ENCODE peak calls at places on chromosomes 11 and 22, in seven cellular contexts. L is T-helper 9 cell, I is HS-5, U is thoracic aorta, R is iPS DF 6.9, S is globus pallidus, T is NCI-H2171 treated with DMSO at 0.1 percent for 48 hours. Z is an unnamed sample.

GRCh38 chr22:36386900-36387663 is 685 bp downstream of the MYH9 start:
- DNase-seq in T (no peak), U (no peak), L (no peak), I (no peak), R (no peak), S (peak; percentile 32), Z (peak; percentile 46)

GRCh38 chr22:41780714-41781507 is 19.6 kb upstream of the CCDC134 start:
- DNase-seq in L (peak; percentile 83), T (no peak), U (peak; percentile 9), I (no peak), S (no peak), R (no peak), Z (peak; percentile 57)

GRCh38 chr22:17767236-17768065 is 6.8 kb downstream of the BID start:
- DNase-seq in R (no peak), T (no peak), L (no peak), U (no peak), I (no peak), S (no peak), Z (no peak)

GRCh38 chr22:42803454-42803853 is 53.6 kb downstream of the ARFGAP3 start:
- DNase-seq in T (peak; percentile 69), R (no peak), U (no peak), I (no peak), S (no peak), L (no peak), Z (no peak)

GRCh38 chr22:46592390-46592872 is 27.8 kb upstream of the GRAMD4 start:
- DNase-seq in S (peak; percentile 51), R (no peak), L (no peak), U (no peak), T (no peak), I (peak; percentile 20), Z (peak; percentile 83)

GRCh38 chr11:65303542-65303941 is 11.1 kb upstream of the CDC42EP2 start:
- DNase-seq in R (no peak), I (no peak), T (no peak), L (no peak), S (no peak), U (no peak), Z (no peak)

GRCh38 chr22:26428515-26429457 is at the start of gene ASPHD2:
- DNase-seq in R (no peak), U (no peak), L (peak; percentile 75), T (peak; percentile 71), S (peak; percentile 55), I (peak; percentile 18), Z (peak; percentile 90)

GRCh38 chr11:112612283-112612849 is 348.9 kb upstream of the NCAM1 start:
- DNase-seq in T (no peak), L (no peak), I (no peak), R (no peak), U (no peak), S (no peak), Z (no peak)

GRCh38 chr22:38706101-38706884 is 549 bp downstream of the GTPBP1 start:
- DNase-seq in L (peak; percentile 14), U (no peak), I (no peak), S (no peak), T (peak; percentile 33), R (no peak), Z (peak; percentile 60)

GRCh38 chr22:46649176-46650077 is 29.2 kb downstream of the GRAMD4 start:
- DNase-seq in T (peak; percentile 94), R (no peak), S (no peak), L (no peak), U (no peak), I (no peak), Z (peak; percentile 48)

GRCh38 chr11:77449060-77449521 is 24.8 kb downstream of the PAK1 start:
- DNase-seq in I (no peak), L (no peak), S (peak; percentile 42), T (no peak), U (no peak), R (no peak), Z (no peak)

GRCh38 chr11:68882391-68882790 is 21.2 kb downstream of the MRPL21 start:
- DNase-seq in R (no peak), U (no peak), I (no peak), S (no peak), T (no peak), L (no peak), Z (no peak)

GRCh38 chr11:27282141-27282590 is 80.8 kb downstream of the CCDC34 start:
- DNase-seq in T (no peak), L (no peak), I (no peak), U (peak; percentile 26), S (no peak), R (no peak), Z (peak; percentile 90)

GRCh38 chr11:126317681-126318641 is 14.1 kb downstream of the DCPS start:
- DNase-seq in T (no peak), I (no peak), S (peak; percentile 41), R (no peak), L (no peak), U (no peak), Z (peak; percentile 83)

GRCh38 chr11:96863520-96863919 is 473.7 kb downstream of the JRKL start:
- DNase-seq in T (peak; percentile 76), U (no peak), S (no peak), R (no peak), L (no peak), I (no peak), Z (no peak)

GRCh38 chr11:41334007-41334933 is 125.2 kb downstream of the LRRC4C start:
- DNase-seq in I (no peak), L (no peak), U (no peak), S (peak; percentile 36), R (no peak), T (no peak), Z (no peak)

GRCh38 chr11:72305077-72305476 is 61.1 kb upstream of the PHOX2A start:
- DNase-seq in L (no peak), I (no peak), T (no peak), S (no peak), R (no peak), U (no peak), Z (no peak)

GRCh38 chr11:113974741-113975470 is at the start of gene HTR3A:
- DNase-seq in T (peak; percentile 92), R (peak; percentile 54), S (no peak), I (no peak), U (no peak), L (no peak), Z (no peak)

GRCh38 chr11:101916422-101916821 is at the start of gene ANGPTL5:
- DNase-seq in S (no peak), L (no peak), U (no peak), T (no peak), R (no peak), I (no peak), Z (peak; percentile 7)

GRCh38 chr11:74044538-74044937 is 35.7 kb upstream of the UCP3 start:
- DNase-seq in L (no peak), R (no peak), I (no peak), U (no peak), T (no peak), S (no peak), Z (no peak)

GRCh38 chr11:22415481-22415880 is 77.3 kb downstream of the SLC17A6 start:
- DNase-seq in R (no peak), L (no peak), U (no peak), S (no peak), I (no peak), T (no peak), Z (no peak)

GRCh38 chr22:24175160-24175808 is 6.0 kb upstream of the SUSD2 start:
- DNase-seq in T (peak; percentile 4), S (peak; percentile 59), U (peak; percentile 55), L (peak; percentile 56), I (no peak), R (no peak), Z (peak; percentile 92)

GRCh38 chr22:17074648-17075002 is 10.2 kb upstream of the IL17RA start:
- DNase-seq in L (no peak), I (no peak), R (no peak), U (no peak), S (no peak), T (no peak), Z (no peak)

GRCh38 chr11:112355726-112356125 is 95.1 kb upstream of the PLET1 start:
- DNase-seq in T (no peak), S (no peak), R (no peak), I (no peak), U (no peak), L (no peak), Z (peak; percentile 58)

GRCh38 chr22:42399315-42400271 is 32.6 kb downstream of the NFAM1 start:
- DNase-seq in S (peak; percentile 24), L (no peak), T (peak; percentile 97), U (no peak), I (no peak), R (no peak), Z (no peak)

GRCh38 chr11:115362997-115363396 is 141.2 kb downstream of the CADM1 start:
- DNase-seq in U (no peak), R (no peak), T (no peak), I (no peak), S (no peak), L (no peak), Z (no peak)

GRCh38 chr22:28297504-28297903 is 378.4 kb upstream of the PITPNB start:
- DNase-seq in S (peak; percentile 85), T (no peak), I (no peak), R (no peak), L (no peak), U (no peak), Z (no peak)

GRCh38 chr11:7604331-7604973 is 68.8 kb downstream of the CYB5R2 start:
- DNase-seq in R (no peak), U (no peak), T (no peak), I (no peak), L (no peak), S (no peak), Z (no peak)

GRCh38 chr11:119377112-119377901 is 4.2 kb downstream of the USP2 start:
- DNase-seq in T (no peak), L (no peak), U (no peak), I (no peak), S (no peak), R (no peak), Z (no peak)

Z was measured in AG20443.